ENCODE peak calls at places on chromosome 5, in four cellular contexts. X is kidney, T is A549, I is colonic mucosa. W is an unnamed sample. For H3K9me3 and H3K4me1, the result is how much of the 10 kb centered on the place peaks cover.

GRCh38 chr5:167861134-167861930 is 430.1 kb upstream of the WWC1 start:
- DNase-seq in X (no peak), T (peak), I (no peak), W (no peak)

GRCh38 chr5:150862070-150862469 is 15.7 kb downstream of the IRGM start:
- DNase-seq in X (no peak), T (no peak), I (no peak), W (no peak)

GRCh38 chr5:179700401-179700918 is 1.7 kb downstream of the CANX start:
- DNase-seq in X (no peak), T (no peak), I (no peak), W (peak)

GRCh38 chr5:638501-639252 is 26.5 kb downstream of the CEP72 start:
- DNase-seq in X (no peak), T (no peak), I (peak), W (peak)

GRCh38 chr5:36073595-36074216 is 7.0 kb upstream of the UGT3A2 start:
- DNase-seq in X (no peak), T (peak), I (no peak), W (no peak)

GRCh38 chr5:912356-913091 is 19.8 kb downstream of the TRIP13 start:
- DNase-seq in X (no peak), T (peak), I (no peak), W (no peak)

GRCh38 chr5:168793844-168794837 is 215.0 kb upstream of the PANK3 start:
- DNase-seq in X (no peak), T (peak), I (no peak), W (peak)

GRCh38 chr5:83914199-83914598 is 193.5 kb upstream of the HAPLN1 start:
- DNase-seq in X (no peak), T (no peak), I (no peak), W (no peak)

GRCh38 chr5:6193315-6193714 is 185.0 kb downstream of the MED10 start:
- DNase-seq in X (no peak), T (no peak), I (no peak), W (no peak)

GRCh38 chr5:111224561-111224989 is 391 bp downstream of the CAMK4 start:
- DNase-seq in X (peak), T (no peak), I (no peak), W (no peak)

GRCh38 chr5:148970228-148970627 is 92.6 kb downstream of the SH3TC2 start:
- DNase-seq in X (no peak), T (no peak), I (peak), W (no peak)

GRCh38 chr5:56663523-56663922 is 151.8 kb upstream of the MAP3K1 start:
- DNase-seq in X (no peak), T (no peak), I (no peak), W (no peak)

GRCh38 chr5:136032564-136032963 is 3.8 kb downstream of the TGFBI start:
- DNase-seq in X (no peak), T (peak), I (no peak), W (peak)

GRCh38 chr5:1041225-1042186 is 32.9 kb downstream of the NKD2 start:
- DNase-seq in X (no peak), T (no peak), I (no peak), W (no peak)

GRCh38 chr5:89869346-89869745 is 540.2 kb downstream of the CETN3 start:
- DNase-seq in X (no peak), T (no peak), I (no peak), W (no peak)

GRCh38 chr5:52964138-52964537 is 25.0 kb upstream of the ITGA2 start:
- DNase-seq in X (no peak), T (peak), I (no peak), W (no peak)

GRCh38 chr5:173825215-173825865 is 62.8 kb upstream of the CPEB4 start:
- DNase-seq in X (no peak), T (peak), I (no peak), W (no peak)

GRCh38 chr5:128084228-128085167 is 932 bp downstream of the SLC12A2 start:
- DNase-seq in X (peak), T (no peak), I (peak), W (peak)
- H3K27ac ChIP-seq in X (no peak), T (peak), I (peak), W (peak)

GRCh38 chr5:66469684-66470083 is 126.5 kb upstream of the MAST4 start:
- DNase-seq in X (no peak), T (no peak), I (no peak), W (no peak)
- H3K9me3 ChIP-seq in X (under half), T (under half), I (under half), W (under half)

GRCh38 chr5:43085453-43085852 is 35.3 kb upstream of the ZNF131 start:
- DNase-seq in X (no peak), T (no peak), I (no peak), W (no peak)
- H3K4me1 ChIP-seq in X (under half), T (under half), I (under half), W (under half)

GRCh38 chr5:138724470-138725146 is 28.6 kb upstream of the CTNNA1 start:
- DNase-seq in X (no peak), T (no peak), I (no peak), W (peak)

GRCh38 chr5:138722518-138722917 is 30.7 kb upstream of the CTNNA1 start:
- DNase-seq in X (no peak), T (no peak), I (no peak), W (no peak)

GRCh38 chr5:138725153-138725884 is 27.9 kb upstream of the CTNNA1 start:
- DNase-seq in X (peak), T (peak), I (no peak), W (peak)

GRCh38 chr5:138726848-138727247 is 26.4 kb upstream of the CTNNA1 start:
- DNase-seq in X (no peak), T (no peak), I (no peak), W (no peak)

DNA sequence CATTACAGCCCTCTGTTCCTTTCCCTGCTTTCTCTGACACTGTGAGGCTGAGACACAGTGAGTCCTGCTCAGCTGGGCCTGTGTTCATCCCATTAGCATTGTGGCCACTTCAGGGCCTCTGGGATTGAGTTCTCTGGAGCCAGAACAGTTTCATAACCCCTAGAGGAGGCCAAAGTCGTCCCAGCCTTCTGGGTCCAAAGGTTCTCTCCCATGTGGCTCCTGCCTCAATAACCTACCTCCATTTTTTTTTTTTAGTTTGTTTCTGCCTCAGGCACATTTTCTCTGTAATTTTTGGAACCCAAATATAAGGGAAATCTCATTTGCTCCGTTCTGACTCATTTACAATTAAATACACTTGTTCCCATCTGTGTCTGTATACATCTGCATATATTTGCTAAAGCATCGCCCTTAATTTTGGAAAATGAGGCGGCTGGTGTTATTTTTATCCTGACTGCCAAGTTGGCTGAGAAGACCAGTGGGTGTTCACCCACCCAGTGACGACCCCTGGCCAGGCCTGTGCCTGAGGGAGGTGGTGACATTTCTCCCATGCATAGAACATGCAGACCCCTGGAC is 27.3 kb upstream of the CTNNA1 start:
- DNase-seq in X (no peak), T (no peak), I (no peak), W (no peak)
- H3K27ac ChIP-seq in X (no peak), T (peak), I (no peak), W (peak)

DNA sequence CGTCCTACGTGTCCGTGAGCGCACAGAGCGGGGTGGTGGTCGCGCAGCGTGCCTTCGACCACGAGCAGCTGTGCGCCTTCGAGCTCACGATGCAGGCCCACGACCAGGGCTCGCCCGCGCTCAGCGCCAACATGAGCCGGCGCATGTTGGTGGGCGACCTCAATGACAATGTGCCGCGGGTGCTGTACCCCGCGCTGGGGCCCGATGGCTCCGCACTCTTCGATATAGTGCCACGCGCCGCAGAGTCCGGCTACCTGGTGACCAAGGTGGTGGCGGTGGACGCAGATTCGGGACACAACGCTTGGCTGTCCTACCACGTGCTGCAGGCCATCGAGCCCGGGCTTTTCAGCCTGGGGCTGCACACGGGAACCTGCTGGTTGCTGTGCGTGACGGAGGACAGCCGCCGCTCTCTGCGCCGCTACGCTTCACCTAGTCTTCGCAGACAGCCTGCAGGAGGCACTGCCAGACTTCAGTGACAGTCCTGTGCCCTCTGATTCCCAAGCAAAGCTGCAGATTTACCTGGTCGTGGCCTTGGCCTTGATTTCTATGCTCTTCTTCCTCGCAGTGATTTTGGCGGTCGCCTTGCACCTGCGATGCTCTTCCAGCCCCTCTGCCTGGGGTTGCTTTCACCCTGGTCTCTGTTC is 2.4 kb upstream of the PCDHGA12 start:
- DNase-seq in X (no peak), T (no peak), I (no peak), W (no peak)
- H3K9me3 ChIP-seq in X (under half), T (half or more), I (under half), W (half or more)

DNA sequence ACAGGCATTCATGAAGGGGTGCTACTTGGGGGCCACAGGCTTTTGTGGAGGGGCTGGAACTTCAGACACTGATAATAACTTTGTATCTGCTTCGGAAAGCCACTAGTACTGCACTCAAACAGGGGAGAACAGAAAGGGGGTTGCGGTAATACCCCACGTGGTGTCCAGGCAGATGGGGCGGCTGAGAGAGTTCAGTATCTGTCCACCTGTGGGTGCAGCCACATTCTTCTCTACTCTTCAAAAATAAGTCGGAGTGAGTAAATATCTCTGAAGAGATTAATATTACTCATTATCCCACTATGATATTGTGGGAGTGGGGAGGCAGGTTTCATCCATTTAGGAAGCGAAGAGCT is 102.1 kb upstream of the SSBP2 start:
- DNase-seq in X (no peak), T (no peak), I (no peak), W (no peak)
- H3K4me1 ChIP-seq in X (under half), T (half or more), I (under half), W (half or more)

GRCh38 chr5:74019923-74020322 is 393.9 kb downstream of the ARHGEF28 start:
- DNase-seq in X (no peak), T (no peak), I (no peak), W (no peak)
- H3K27ac ChIP-seq in X (no peak), T (no peak), I (no peak), W (no peak)

GRCh38 chr5:79023947-79024346 is 38.8 kb upstream of the ARSB start:
- DNase-seq in X (no peak), T (no peak), I (no peak), W (no peak)
- H3K9me3 ChIP-seq in X (under half), T (under half), I (under half), W (under half)

GRCh38 chr5:14213813-14214585 is 70.9 kb downstream of the TRIO start:
- DNase-seq in X (no peak), T (no peak), I (no peak), W (no peak)

GRCh38 chr5:14210729-14211128 is 67.6 kb downstream of the TRIO start:
- DNase-seq in X (no peak), T (no peak), I (no peak), W (no peak)

GRCh38 chr5:14212838-14213237 is 69.7 kb downstream of the TRIO start:
- DNase-seq in X (no peak), T (peak), I (peak), W (no peak)

GRCh38 chr5:14213253-14213652 is 70.1 kb downstream of the TRIO start:
- DNase-seq in X (no peak), T (no peak), I (no peak), W (no peak)

GRCh38 chr5:14211818-14212799 is 69.0 kb downstream of the TRIO start:
- DNase-seq in X (no peak), T (no peak), I (peak), W (no peak)
- H3K4me1 ChIP-seq in X (under half), T (half or more), I (under half), W (under half)